ENCODE peak calls at places on chromosomes 12 and 14, in four cellular contexts. R is AG04450, M is right cardiac atrium, F is OCI-LY7. E is an unnamed sample.

GRCh38 chr12:85865905-85866304 is 8.2 kb upstream of the NTS start:
- DNase-seq in R (no peak), M (peak; percentile 65), F (no peak), E (peak; percentile 16)

GRCh38 chr14:90235179-90235976 is 21.0 kb upstream of the PSMC1 start:
- DNase-seq in R (peak; percentile 3), M (peak; percentile 72), F (peak; percentile 70), E (peak; percentile 51)

GRCh38 chr12:11446372-11446771 is 51.0 kb upstream of the PRB2 start:
- DNase-seq in R (no peak), M (no peak), F (no peak), E (peak; percentile 8)

GRCh38 chr14:72514660-72515025 is 379.3 kb downstream of the DPF3 start:
- DNase-seq in R (no peak), M (no peak), F (no peak), E (peak; percentile 16)

GRCh38 chr12:91326043-91327027 is 143.7 kb upstream of the DCN start:
- DNase-seq in R (peak; percentile 55), M (no peak), F (peak; percentile 42), E (peak; percentile 79)

GRCh38 chr12:19220205-19220604 is 90.7 kb downstream of the PLEKHA5 start:
- DNase-seq in R (no peak), M (no peak), F (no peak), E (no peak)

GRCh38 chr14:52248057-52248456 is 19.4 kb upstream of the PTGDR start:
- DNase-seq in R (no peak), M (no peak), F (no peak), E (no peak)

GRCh38 chr12:87812030-87812429 is 217.2 kb downstream of the C12orf50 start:
- DNase-seq in R (no peak), M (no peak), F (no peak), E (no peak)

GRCh38 chr12:46217686-46218508 is 50.9 kb downstream of the SLC38A1 start:
- DNase-seq in R (no peak), M (no peak), F (peak; percentile 89), E (peak; percentile 24)

GRCh38 chr12:87163122-87163521 is 866.1 kb downstream of the C12orf50 start:
- DNase-seq in R (no peak), M (no peak), F (no peak), E (no peak)

GRCh38 chr12:59329457-59329856 is 266.4 kb upstream of the SLC16A7 start:
- DNase-seq in R (no peak), M (no peak), F (no peak), E (no peak)

GRCh38 chr12:51244269-51244668 is 5.6 kb downstream of the DAZAP2 start:
- DNase-seq in R (no peak), M (no peak), F (no peak), E (no peak)

GRCh38 chr12:119302334-119303132 is 32.0 kb upstream of the CCDC60 start:
- DNase-seq in R (no peak), M (peak; percentile 56), F (no peak), E (no peak)

GRCh38 chr12:42705863-42706262 is 116.3 kb upstream of the PRICKLE1 start:
- DNase-seq in R (peak; percentile 91), M (peak; percentile 92), F (no peak), E (peak; percentile 88)

GRCh38 chr14:85106491-85106890 is 423.5 kb upstream of the FLRT2 start:
- DNase-seq in R (no peak), M (no peak), F (no peak), E (no peak)

DNA sequence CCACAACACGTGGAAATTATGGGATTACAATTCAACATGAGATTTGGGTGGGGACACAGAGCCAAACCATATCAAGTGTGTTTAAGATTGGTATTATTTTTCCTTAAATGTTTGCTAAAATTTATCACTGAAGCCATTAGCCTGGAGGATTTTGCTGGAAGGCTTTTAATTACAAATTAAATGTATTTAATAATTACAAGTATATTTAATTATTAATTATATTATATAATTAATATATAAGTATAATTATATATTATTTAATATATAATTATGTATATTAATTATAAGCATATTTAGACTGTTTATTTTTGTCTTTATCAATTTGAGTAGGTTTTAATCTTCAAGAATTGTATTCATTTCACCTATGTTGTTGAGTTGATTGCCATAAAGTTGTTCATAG is 427.4 kb upstream of the FLRT2 start:
- DNase-seq in R (no peak), M (no peak), F (no peak), E (no peak)
- H3K9me3 ChIP-seq in R (no peaks in the 10 kb centered on the region), M (no peaks in the 10 kb centered on the region), F (peaks cover 3% of the 10 kb centered on the region), E (no peaks in the 10 kb centered on the region)

GRCh38 chr14:94344389-94344788 is 21.3 kb upstream of the SERPINA6 start:
- DNase-seq in R (no peak), M (no peak), F (no peak), E (no peak)

GRCh38 chr14:94345344-94346072 is 22.4 kb upstream of the SERPINA6 start:
- DNase-seq in R (peak; percentile 67), M (no peak), F (no peak), E (peak; percentile 50)

GRCh38 chr14:94348836-94349235 is 25.7 kb upstream of the SERPINA6 start:
- DNase-seq in R (no peak), M (no peak), F (no peak), E (no peak)

GRCh38 chr14:94349276-94349675 is 26.1 kb upstream of the SERPINA6 start:
- DNase-seq in R (no peak), M (no peak), F (no peak), E (no peak)

DNA sequence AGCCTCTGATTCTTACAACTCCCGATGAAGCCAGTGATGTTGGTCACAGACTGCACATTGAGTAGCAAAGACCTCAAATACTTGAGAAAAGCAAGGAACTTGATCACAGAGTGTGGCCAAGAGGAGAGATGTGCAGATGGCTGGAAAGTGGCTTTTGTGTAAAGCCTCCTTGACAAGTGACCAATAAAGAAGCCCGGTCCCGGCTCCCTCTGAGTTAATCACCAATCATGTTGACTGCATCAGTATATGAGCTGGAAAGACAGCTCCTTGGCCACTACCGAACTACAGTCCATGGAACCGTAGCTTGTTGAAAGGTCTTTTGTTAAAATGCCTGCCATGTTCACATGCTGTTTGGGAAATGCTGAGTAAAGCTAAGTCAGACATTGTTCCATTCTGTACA is 23.7 kb upstream of the SERPINA6 start:
- DNase-seq in R (no peak), M (no peak), F (no peak), E (no peak)
- H3K27ac ChIP-seq in R (no peak overlapping the region), M (no peak overlapping the region), F (no peak overlapping the region), E (no peak overlapping the region)

GRCh38 chr14:30573203-30573814 is 14.4 kb downstream of the G2E3 start:
- DNase-seq in R (no peak), M (no peak), F (no peak), E (no peak)
- H3K9me3 ChIP-seq in R (no peaks in the 10 kb centered on the region), M (no peaks in the 10 kb centered on the region), F (no peaks in the 10 kb centered on the region), E (no peaks in the 10 kb centered on the region)

GRCh38 chr14:77027538-77028383 is 747 bp downstream of the IRF2BPL start:
- DNase-seq in R (no peak), M (peak; percentile 90), F (peak; percentile 71), E (peak; percentile 59)
- H3K27ac ChIP-seq in R (peak overlapping the region; percentile 99), M (peak overlapping the region; percentile 99), F (peak overlapping the region; percentile 93), E (peak overlapping the region; percentile 80)

E was measured in SJCRH30.